ENCODE peak calls at places on chromosomes 2 and 18, in five cellular contexts. Q, W, T, O and J are unnamed samples.

GRCh38 chr2:143398701-143399260 is 269.6 kb downstream of the ARHGAP15 start:
- DNase-seq in Q (no peak), W (no peak), T (no peak), O (no peak), J (no peak)

GRCh38 chr2:129849559-129850160 is 129.8 kb upstream of the RAB6C start:
- DNase-seq in Q (peak), W (peak), T (no peak), O (peak), J (peak)

GRCh38 chr2:96095116-96095636 is 21.2 kb downstream of the ADRA2B start:
- DNase-seq in Q (no peak), W (no peak), T (no peak), O (peak), J (no peak)

GRCh38 chr2:200399046-200399445 is 92.6 kb downstream of the SPATS2L start:
- DNase-seq in Q (no peak), W (no peak), T (no peak), O (no peak), J (no peak)

GRCh38 chr2:27099334-27099955 is 12.9 kb downstream of the KHK start:
- DNase-seq in Q (no peak), W (no peak), T (no peak), O (no peak), J (no peak)

GRCh38 chr18:3186678-3187658 is 32.8 kb downstream of the MYOM1 start:
- DNase-seq in Q (no peak), W (no peak), T (no peak), O (no peak), J (no peak)

GRCh38 chr2:200040251-200040650 is 84.9 kb downstream of the MAIP1 start:
- DNase-seq in Q (no peak), W (no peak), T (no peak), O (no peak), J (no peak)

GRCh38 chr2:96893289-96894150 is 23.6 kb upstream of the SEMA4C start:
- DNase-seq in Q (no peak), W (no peak), T (no peak), O (no peak), J (no peak)

GRCh38 chr18:702957-703659 is 9.3 kb downstream of the ENOSF1 start:
- DNase-seq in Q (no peak), W (peak), T (no peak), O (no peak), J (peak)

GRCh38 chr2:11495844-11496271 is 29.9 kb upstream of the E2F6 start:
- DNase-seq in Q (peak), W (no peak), T (peak), O (no peak), J (no peak)